ENCODE peak calls at places on chromosomes 7 and 10, in six cellular contexts. One of them, this sample, is unnamed.

GRCh38 chr7:75711634-75712494 is 26.9 kb downstream of the HIP1 start:
- DNase-seq in A549: no peak
- DNase-seq in endothelial cell of umbilical vein: peak
- DNase-seq in GM12878: no peak
- DNase-seq in K562: peak
- DNase-seq in HepG2: no peak
- DNase-seq in this sample: peak

GRCh38 chr7:44286182-44286617 is 39.2 kb downstream of the CAMK2B start:
- DNase-seq in A549: no peak
- DNase-seq in endothelial cell of umbilical vein: no peak
- DNase-seq in GM12878: no peak
- DNase-seq in K562: peak
- DNase-seq in HepG2: no peak
- DNase-seq in this sample: no peak

GRCh38 chr10:87657370-87657769 is 2.3 kb upstream of the PAPSS2 start:
- DNase-seq in A549: no peak
- DNase-seq in endothelial cell of umbilical vein: peak
- DNase-seq in GM12878: no peak
- DNase-seq in K562: no peak
- DNase-seq in HepG2: no peak
- DNase-seq in this sample: no peak

GRCh38 chr7:111089822-111090426 is 1.0 kb upstream of the LRRN3 start:
- DNase-seq in A549: peak
- DNase-seq in endothelial cell of umbilical vein: peak
- DNase-seq in GM12878: no peak
- DNase-seq in K562: peak
- DNase-seq in HepG2: peak
- DNase-seq in this sample: peak

GRCh38 chr7:20786779-20787651 is at the start of gene SP8:
- DNase-seq in A549: peak
- DNase-seq in endothelial cell of umbilical vein: peak
- DNase-seq in GM12878: no peak
- DNase-seq in K562: peak
- DNase-seq in HepG2: peak
- DNase-seq in this sample: peak

GRCh38 chr7:75689246-75690099 is 49.3 kb downstream of the HIP1 start:
- DNase-seq in A549: no peak
- DNase-seq in endothelial cell of umbilical vein: no peak
- DNase-seq in GM12878: no peak
- DNase-seq in K562: no peak
- DNase-seq in HepG2: no peak
- DNase-seq in this sample: peak

GRCh38 chr7:26650081-26650480 is 214.3 kb downstream of the SKAP2 start:
- DNase-seq in A549: no peak
- DNase-seq in endothelial cell of umbilical vein: no peak
- DNase-seq in GM12878: no peak
- DNase-seq in K562: no peak
- DNase-seq in HepG2: no peak
- DNase-seq in this sample: no peak

GRCh38 chr10:28375399-28376354 is 72.8 kb upstream of the MPP7 start:
- DNase-seq in A549: no peak
- DNase-seq in endothelial cell of umbilical vein: no peak
- DNase-seq in GM12878: no peak
- DNase-seq in K562: no peak
- DNase-seq in HepG2: no peak
- DNase-seq in this sample: no peak

GRCh38 chr10:132693676-132694075 is 92.3 kb downstream of the NKX6-2 start:
- DNase-seq in A549: no peak
- DNase-seq in endothelial cell of umbilical vein: no peak
- DNase-seq in GM12878: no peak
- DNase-seq in K562: no peak
- DNase-seq in HepG2: no peak
- DNase-seq in this sample: no peak

GRCh38 chr10:101495324-101495925 is 92.6 kb downstream of the POLL start:
- DNase-seq in A549: no peak
- DNase-seq in endothelial cell of umbilical vein: peak
- DNase-seq in GM12878: no peak
- DNase-seq in K562: peak
- DNase-seq in HepG2: peak
- DNase-seq in this sample: peak

GRCh38 chr7:15214981-15215380 is 312.4 kb upstream of the DGKB start:
- DNase-seq in A549: no peak
- DNase-seq in endothelial cell of umbilical vein: no peak
- DNase-seq in GM12878: no peak
- DNase-seq in K562: no peak
- DNase-seq in HepG2: no peak
- DNase-seq in this sample: no peak

GRCh38 chr10:21369697-21370096 is 155.8 kb downstream of the SKIDA1 start:
- DNase-seq in A549: no peak
- DNase-seq in endothelial cell of umbilical vein: peak
- DNase-seq in GM12878: no peak
- DNase-seq in K562: no peak
- DNase-seq in HepG2: no peak
- DNase-seq in this sample: no peak

GRCh38 chr7:23523486-23524075 is 8.2 kb downstream of the TRA2A start:
- DNase-seq in A549: no peak
- DNase-seq in endothelial cell of umbilical vein: no peak
- DNase-seq in GM12878: no peak
- DNase-seq in K562: no peak
- DNase-seq in HepG2: no peak
- DNase-seq in this sample: no peak

GRCh38 chr10:15661574-15661973 is 58.1 kb downstream of the ITGA8 start:
- DNase-seq in A549: no peak
- DNase-seq in endothelial cell of umbilical vein: no peak
- DNase-seq in GM12878: no peak
- DNase-seq in K562: no peak
- DNase-seq in HepG2: no peak
- DNase-seq in this sample: no peak

GRCh38 chr10:86043236-86043635 is 323.4 kb downstream of the GRID1 start:
- DNase-seq in A549: no peak
- DNase-seq in endothelial cell of umbilical vein: no peak
- DNase-seq in GM12878: no peak
- DNase-seq in K562: no peak
- DNase-seq in HepG2: no peak
- DNase-seq in this sample: no peak

GRCh38 chr10:24642921-24643678 is 80.6 kb downstream of the ARHGAP21 start:
- DNase-seq in A549: peak
- DNase-seq in endothelial cell of umbilical vein: peak
- DNase-seq in GM12878: peak
- DNase-seq in K562: peak
- DNase-seq in HepG2: peak
- DNase-seq in this sample: peak

GRCh38 chr10:86229378-86229777 is 137.2 kb downstream of the GRID1 start:
- DNase-seq in A549: no peak
- DNase-seq in endothelial cell of umbilical vein: no peak
- DNase-seq in GM12878: no peak
- DNase-seq in K562: no peak
- DNase-seq in HepG2: no peak
- DNase-seq in this sample: no peak

GRCh38 chr10:71621263-71621751 is 98.3 kb downstream of the C10orf105 start:
- DNase-seq in A549: no peak
- DNase-seq in endothelial cell of umbilical vein: no peak
- DNase-seq in GM12878: no peak
- DNase-seq in K562: no peak
- DNase-seq in HepG2: no peak
- DNase-seq in this sample: no peak

GRCh38 chr10:101272229-101272868 is 43.1 kb upstream of the LBX1 start:
- DNase-seq in A549: peak
- DNase-seq in endothelial cell of umbilical vein: peak
- DNase-seq in GM12878: no peak
- DNase-seq in K562: peak
- DNase-seq in HepG2: peak
- DNase-seq in this sample: peak

GRCh38 chr10:8404721-8405120 is 350.2 kb downstream of the GATA3 start:
- DNase-seq in A549: no peak
- DNase-seq in endothelial cell of umbilical vein: no peak
- DNase-seq in GM12878: peak
- DNase-seq in K562: no peak
- DNase-seq in HepG2: no peak
- DNase-seq in this sample: no peak

GRCh38 chr10:70115948-70116682 is 16.5 kb downstream of the AIFM2 start:
- DNase-seq in A549: peak
- DNase-seq in endothelial cell of umbilical vein: peak
- DNase-seq in GM12878: no peak
- DNase-seq in K562: peak
- DNase-seq in HepG2: peak
- DNase-seq in this sample: peak

GRCh38 chr10:2748287-2748686 is 319.1 kb upstream of the PFKP start:
- DNase-seq in A549: no peak
- DNase-seq in endothelial cell of umbilical vein: no peak
- DNase-seq in GM12878: no peak
- DNase-seq in K562: no peak
- DNase-seq in HepG2: no peak
- DNase-seq in this sample: no peak

GRCh38 chr10:26215923-26216576 is 524 bp upstream of the GAD2 start:
- DNase-seq in A549: peak
- DNase-seq in endothelial cell of umbilical vein: no peak
- DNase-seq in GM12878: no peak
- DNase-seq in K562: no peak
- DNase-seq in HepG2: no peak
- DNase-seq in this sample: no peak

GRCh38 chr7:123351027-123351426 is 151.3 kb upstream of the SLC13A1 start:
- DNase-seq in A549: no peak
- DNase-seq in endothelial cell of umbilical vein: no peak
- DNase-seq in GM12878: no peak
- DNase-seq in K562: no peak
- DNase-seq in HepG2: no peak
- DNase-seq in this sample: no peak

DNA sequence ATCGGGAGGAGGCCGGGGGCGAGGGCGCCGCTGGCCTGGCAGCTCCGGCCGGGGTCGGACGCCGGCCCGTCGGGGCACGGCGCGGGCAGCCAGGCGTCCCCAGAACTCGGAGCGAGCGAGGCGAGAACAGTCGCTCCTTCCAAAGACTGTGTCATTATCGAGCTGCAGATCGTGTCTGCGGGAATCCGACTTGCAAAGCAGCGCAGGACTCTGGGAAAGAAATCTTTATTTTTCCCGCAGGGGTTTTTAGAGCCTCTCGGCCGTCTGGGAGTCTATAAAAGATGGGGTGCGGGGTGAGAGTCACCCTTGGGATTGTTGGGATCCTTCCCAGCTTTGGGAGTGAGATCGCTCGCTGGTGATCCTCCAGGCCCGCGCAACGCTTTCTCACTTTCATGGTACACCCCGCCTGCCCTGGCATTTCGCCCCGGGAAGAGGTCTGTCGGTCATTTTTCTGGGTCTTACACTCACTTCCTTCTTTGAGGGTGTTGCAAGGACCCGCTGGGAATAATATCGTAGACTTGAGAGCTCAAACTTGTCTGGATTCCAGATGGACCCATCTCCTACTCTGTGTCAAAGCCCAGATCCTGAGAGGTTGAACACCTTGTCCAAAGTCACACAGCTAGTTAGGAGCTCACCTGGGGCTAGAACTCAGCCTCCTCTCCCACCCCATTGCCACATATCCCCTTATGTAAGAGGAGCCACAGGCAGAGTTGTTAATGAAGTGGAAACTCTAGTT is 1.0 kb downstream of the UBTD1 start:
- DNase-seq in A549: peak
- DNase-seq in endothelial cell of umbilical vein: peak
- DNase-seq in GM12878: no peak
- DNase-seq in K562: no peak
- DNase-seq in HepG2: no peak
- DNase-seq in this sample: peak
- TF ChIP-seq MYC in A549: no peak
- TF ChIP-seq MYC in endothelial cell of umbilical vein: no peak
- TF ChIP-seq MYC in GM12878: no peak
- TF ChIP-seq MYC in K562: no peak
- TF ChIP-seq MYC in HepG2: no peak
- TF ChIP-seq MYC in this sample: peak

DNA sequence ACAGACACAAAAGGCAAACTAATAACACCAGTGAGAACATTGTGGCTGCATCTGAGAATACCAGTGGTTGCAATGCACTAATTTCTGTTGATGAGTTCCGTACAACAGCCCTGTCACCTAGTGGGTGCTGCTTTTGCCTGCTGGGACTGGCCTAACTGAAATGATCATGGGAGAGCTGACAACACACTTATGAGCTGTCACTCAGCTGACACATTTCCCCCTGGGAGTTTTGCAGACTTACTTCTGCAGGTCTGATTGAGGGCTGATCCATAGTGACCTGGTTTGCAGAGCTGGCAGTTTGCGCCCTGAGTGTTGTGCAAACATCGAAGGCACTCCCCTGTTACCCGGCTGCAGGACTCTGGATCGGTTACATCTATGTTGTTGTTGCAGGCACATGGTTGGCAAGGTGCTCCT is 60.6 kb upstream of the LAMB1 start:
- DNase-seq in A549: no peak
- DNase-seq in endothelial cell of umbilical vein: no peak
- DNase-seq in GM12878: peak
- DNase-seq in K562: no peak
- DNase-seq in HepG2: peak
- DNase-seq in this sample: peak
- TF ChIP-seq MYC in A549: no peak
- TF ChIP-seq MYC in endothelial cell of umbilical vein: no peak
- TF ChIP-seq MYC in GM12878: no peak
- TF ChIP-seq MYC in K562: no peak
- TF ChIP-seq MYC in HepG2: no peak
- TF ChIP-seq MYC in this sample: peak

DNA sequence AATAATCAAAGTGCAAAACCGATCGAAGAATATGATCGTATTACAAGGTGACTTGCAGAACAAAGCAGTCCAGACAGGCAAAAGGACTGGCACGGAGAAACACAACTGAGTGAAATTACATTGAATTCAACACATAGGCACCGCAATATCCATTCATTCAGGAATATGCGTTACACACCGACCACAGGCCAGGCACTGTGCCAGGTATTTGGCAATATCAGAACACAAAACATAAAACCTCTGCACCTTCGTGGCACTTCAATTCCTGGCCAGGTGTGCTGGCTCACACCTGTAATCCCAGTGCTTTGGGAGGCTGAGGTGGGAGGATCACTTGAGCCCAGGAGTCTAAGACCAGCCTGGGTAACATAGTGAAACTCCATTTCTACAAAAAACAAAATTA is 187.9 kb downstream of the DIP2C start:
- DNase-seq in A549: no peak
- DNase-seq in endothelial cell of umbilical vein: no peak
- DNase-seq in GM12878: no peak
- DNase-seq in K562: no peak
- DNase-seq in HepG2: no peak
- DNase-seq in this sample: no peak
- TF ChIP-seq MYC in A549: no peak
- TF ChIP-seq MYC in endothelial cell of umbilical vein: no peak
- TF ChIP-seq MYC in GM12878: no peak
- TF ChIP-seq MYC in K562: no peak
- TF ChIP-seq MYC in HepG2: no peak
- TF ChIP-seq MYC in this sample: no peak

DNA sequence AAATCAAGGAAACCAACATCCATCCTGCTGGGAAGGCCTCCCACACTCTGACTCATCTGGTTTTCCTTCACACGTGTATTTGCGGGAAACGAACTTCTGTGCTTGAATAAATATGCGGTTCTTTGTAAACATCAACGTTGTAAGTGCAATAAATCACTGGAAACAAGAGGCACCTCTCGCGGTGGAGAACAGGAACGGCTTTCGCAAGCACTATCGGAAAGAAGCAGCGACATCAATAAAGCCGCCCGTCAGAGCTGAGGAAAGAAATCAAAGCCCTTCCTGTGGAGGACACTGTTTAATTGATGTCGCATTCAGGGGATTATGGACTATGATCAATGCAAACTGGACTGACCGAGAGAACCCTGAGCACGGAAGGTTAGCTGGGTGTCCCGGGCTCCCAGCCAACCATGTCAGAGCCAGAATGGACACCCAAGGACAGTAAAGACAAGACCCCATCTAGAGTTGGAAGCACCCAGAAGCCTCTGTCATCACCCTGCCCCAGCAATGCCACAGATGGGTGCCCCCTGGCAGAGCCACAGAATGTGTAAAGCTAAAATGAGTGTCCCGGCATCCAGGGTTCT is 37.6 kb downstream of the OAT start:
- DNase-seq in A549: no peak
- DNase-seq in endothelial cell of umbilical vein: peak
- DNase-seq in GM12878: no peak
- DNase-seq in K562: no peak
- DNase-seq in HepG2: peak
- DNase-seq in this sample: no peak
- TF ChIP-seq MYC in A549: no peak
- TF ChIP-seq MYC in endothelial cell of umbilical vein: no peak
- TF ChIP-seq MYC in GM12878: no peak
- TF ChIP-seq MYC in K562: no peak
- TF ChIP-seq MYC in HepG2: no peak
- TF ChIP-seq MYC in this sample: no peak

This sample was measured in NB4.